ENCODE peak calls at places on chromosomes 3 and 15, in eight cellular contexts. E is kidney epithelial cell; D is nephron progenitor cell; Z is fibroblast of lung; K is A549; M is CD4-positive, alpha-beta T cell; B is foreskin fibroblast; Y is AG10803. T is an unnamed sample.

GRCh38 chr3:4994823-4995499 is 15.7 kb downstream of the BHLHE40 start:
- DNase-seq in Z (peak), E (peak), B (peak), D (peak), M (no peak), Y (peak), K (no peak), T (no peak)

GRCh38 chr3:156433910-156434309 is 121.0 kb downstream of the SSR3 start:
- DNase-seq in D (no peak), M (no peak), K (no peak), Z (peak), Y (peak), B (peak), E (no peak), T (no peak)

GRCh38 chr3:95460274-95460673 is 1354.1 kb upstream of the EPHA6 start:
- DNase-seq in Y (no peak), Z (no peak), D (no peak), M (no peak), K (no peak), E (no peak), B (no peak), T (no peak)

GRCh38 chr3:129006864-129007263 is 5.8 kb downstream of the EFCC1 start:
- DNase-seq in K (no peak), Y (no peak), D (no peak), Z (no peak), E (no peak), M (no peak), B (no peak), T (no peak)

GRCh38 chr3:196553551-196553950 is 14.8 kb downstream of the WDR53 start:
- DNase-seq in B (no peak), K (no peak), E (no peak), Y (no peak), Z (no peak), D (no peak), M (no peak), T (no peak)

GRCh38 chr3:66276705-66277274 is 56.0 kb downstream of the SLC25A26 start:
- DNase-seq in B (peak), E (peak), Y (peak), Z (peak), D (peak), M (peak), K (peak), T (no peak)

GRCh38 chr3:100875239-100875638 is 118.0 kb downstream of the ABI3BP start:
- DNase-seq in E (no peak), K (no peak), Z (peak), B (peak), Y (peak), M (no peak), D (no peak), T (peak)

GRCh38 chr3:195701042-195701910 is 19.5 kb upstream of the MUC20 start:
- DNase-seq in M (no peak), K (no peak), B (no peak), Y (no peak), Z (no peak), E (no peak), D (no peak), T (no peak)

GRCh38 chr3:160180581-160181216 is 44.5 kb upstream of the C3orf80 start:
- DNase-seq in M (no peak), E (no peak), K (no peak), D (peak), Z (peak), Y (peak), B (peak), T (no peak)

GRCh38 chr3:2250783-2251182 is 152.1 kb downstream of the CNTN4 start:
- DNase-seq in Y (no peak), D (no peak), K (no peak), Z (no peak), E (no peak), M (no peak), B (no peak), T (no peak)

GRCh38 chr3:61956236-61956635 is 394.9 kb downstream of the PTPRG start:
- DNase-seq in B (peak), Z (peak), E (no peak), M (no peak), Y (peak), D (no peak), K (no peak), T (no peak)

GRCh38 chr15:56243117-56243773 is 434 bp downstream of the RFX7 start:
- DNase-seq in E (no peak), M (peak), Y (peak), Z (peak), K (peak), D (peak), B (peak), T (peak)

GRCh38 chr15:55289573-55290360 is at the start of gene RAB27A:
- DNase-seq in Y (peak), M (peak), Z (peak), K (peak), B (peak), D (peak), E (no peak), T (peak)

GRCh38 chr3:13420051-13420816 is at the start of gene NUP210:
- DNase-seq in M (no peak), E (no peak), D (peak), Z (no peak), K (peak), B (no peak), Y (no peak), T (no peak)

GRCh38 chr3:102054543-102054942 is 205.2 kb downstream of the NFKBIZ start:
- DNase-seq in Y (no peak), M (no peak), B (no peak), K (no peak), D (no peak), E (no peak), Z (no peak), T (no peak)

GRCh38 chr15:66483131-66483566 is 14.4 kb downstream of the SNAPC5 start:
- DNase-seq in D (no peak), Z (peak), M (no peak), Y (peak), K (no peak), B (peak), E (peak), T (no peak)

GRCh38 chr15:85689729-85690128 is 105.0 kb downstream of the KLHL25 start:
- DNase-seq in E (no peak), Z (peak), D (peak), Y (peak), B (peak), K (no peak), M (peak), T (no peak)

GRCh38 chr3:153161714-153162512 is at the start of gene RAP2B:
- DNase-seq in M (peak), Y (peak), B (peak), K (peak), Z (peak), E (peak), D (peak), T (peak)

GRCh38 chr15:79169531-79170123 is 79.0 kb upstream of the RASGRF1 start:
- DNase-seq in K (no peak), M (no peak), B (no peak), E (no peak), D (no peak), Y (no peak), Z (no peak), T (no peak)

GRCh38 chr15:75616766-75617165 is 8.8 kb downstream of the SNUPN start:
- DNase-seq in D (no peak), M (no peak), Z (no peak), K (no peak), B (no peak), Y (no peak), E (no peak), T (no peak)

GRCh38 chr3:119580148-119580760 is 962 bp downstream of the ADPRH start:
- DNase-seq in Z (no peak), Y (peak), M (no peak), D (peak), E (no peak), B (peak), K (peak), T (no peak)

GRCh38 chr15:40932625-40933519 is 3.7 kb downstream of the DLL4 start:
- DNase-seq in E (no peak), Z (no peak), K (no peak), Y (no peak), M (no peak), B (no peak), D (no peak), T (no peak)

GRCh38 chr3:47342156-47342555 is 38.7 kb upstream of the PTPN23 start:
- DNase-seq in B (no peak), M (no peak), Y (peak), K (no peak), D (no peak), Z (no peak), E (no peak), T (no peak)
- TF ChIP-seq CTCF in B (no peak), M (no peak), Y (no peak), K (no peak), D (no peak), Z (no peak), E (no peak), T (no peak)

DNA sequence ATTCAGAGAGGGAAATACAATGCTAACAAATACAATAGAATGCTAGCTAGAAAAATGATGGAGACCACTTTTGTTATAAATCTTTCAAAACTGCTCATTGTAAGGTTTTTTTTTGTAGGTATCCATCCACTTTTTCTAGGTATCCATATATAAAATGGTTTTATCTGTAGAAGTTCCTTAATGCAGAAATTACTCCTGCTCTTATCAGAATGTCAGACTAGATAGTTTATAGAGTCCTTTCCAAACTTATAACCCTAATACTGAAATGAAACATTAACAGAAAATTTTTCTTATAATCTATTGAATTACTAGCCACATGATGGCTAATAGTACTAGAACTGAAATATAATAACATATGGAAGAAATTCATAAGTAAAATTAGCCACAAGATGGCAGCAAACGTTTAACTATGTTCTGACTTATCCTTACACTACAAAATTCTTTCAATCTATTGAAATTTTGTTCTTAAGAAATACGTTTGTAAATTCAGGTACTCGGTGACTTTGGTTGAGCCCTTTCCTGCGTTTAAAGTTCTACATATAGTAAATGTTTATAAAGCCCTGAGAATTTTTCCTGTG is 58.5 kb downstream of the ECT2 start:
- DNase-seq in B (peak), Y (peak), K (no peak), Z (peak), D (no peak), E (no peak), M (no peak), T (no peak)
- TF ChIP-seq CTCF in B (peak), Y (peak), K (peak), Z (peak), D (peak), E (no peak), M (peak), T (peak)

DNA sequence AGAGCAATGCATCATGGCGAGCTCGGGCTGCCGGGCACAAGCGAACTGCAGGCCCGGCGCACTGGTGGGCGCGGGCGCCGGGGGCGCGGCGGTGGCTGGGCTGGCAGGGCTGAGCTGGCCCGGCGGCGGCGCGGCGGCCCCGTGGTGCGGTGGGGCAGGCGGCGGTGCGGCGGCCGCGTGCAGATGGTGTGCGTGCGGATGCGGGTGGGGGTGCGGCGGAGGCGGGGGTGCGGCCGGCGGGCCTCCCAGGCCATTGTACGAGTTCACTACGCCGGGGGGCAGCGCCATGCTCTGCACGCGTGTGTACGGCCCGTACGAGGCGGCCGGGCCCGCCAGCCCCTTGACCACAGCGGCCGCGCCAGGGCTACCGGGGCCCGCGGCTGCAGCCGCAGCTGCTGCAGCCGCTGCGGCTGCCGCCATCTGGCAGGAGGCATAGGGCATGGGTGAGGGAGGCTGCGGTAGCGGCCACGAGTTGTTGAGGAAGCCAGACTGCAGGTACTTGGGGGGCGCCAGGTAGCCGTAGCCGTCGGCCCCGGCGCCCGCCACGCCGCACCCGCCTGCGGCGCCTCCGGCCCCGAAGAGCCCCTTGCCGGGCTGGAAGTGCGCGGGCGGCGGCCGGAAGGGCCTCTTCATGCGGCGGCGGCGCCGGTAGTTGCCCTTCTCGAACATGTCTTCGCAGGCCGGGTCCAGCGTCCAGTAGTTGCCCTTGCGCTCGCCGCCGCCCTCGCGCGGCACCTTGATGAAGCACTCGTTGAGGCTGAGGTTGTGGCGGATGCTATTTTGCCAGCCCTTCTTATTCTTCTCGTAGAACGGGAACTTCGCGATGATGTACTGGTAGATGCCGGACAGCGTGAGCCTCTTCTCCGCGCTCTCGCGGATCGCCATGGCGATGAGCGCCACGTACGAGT is 1.0 kb downstream of the FOXL2 start:
- DNase-seq in Z (no peak), K (peak), D (peak), M (no peak), E (no peak), B (peak), Y (peak), T (no peak)
- TF ChIP-seq CTCF in Z (peak), K (peak), D (peak), M (no peak), E (peak), B (peak), Y (peak), T (no peak)

DNA sequence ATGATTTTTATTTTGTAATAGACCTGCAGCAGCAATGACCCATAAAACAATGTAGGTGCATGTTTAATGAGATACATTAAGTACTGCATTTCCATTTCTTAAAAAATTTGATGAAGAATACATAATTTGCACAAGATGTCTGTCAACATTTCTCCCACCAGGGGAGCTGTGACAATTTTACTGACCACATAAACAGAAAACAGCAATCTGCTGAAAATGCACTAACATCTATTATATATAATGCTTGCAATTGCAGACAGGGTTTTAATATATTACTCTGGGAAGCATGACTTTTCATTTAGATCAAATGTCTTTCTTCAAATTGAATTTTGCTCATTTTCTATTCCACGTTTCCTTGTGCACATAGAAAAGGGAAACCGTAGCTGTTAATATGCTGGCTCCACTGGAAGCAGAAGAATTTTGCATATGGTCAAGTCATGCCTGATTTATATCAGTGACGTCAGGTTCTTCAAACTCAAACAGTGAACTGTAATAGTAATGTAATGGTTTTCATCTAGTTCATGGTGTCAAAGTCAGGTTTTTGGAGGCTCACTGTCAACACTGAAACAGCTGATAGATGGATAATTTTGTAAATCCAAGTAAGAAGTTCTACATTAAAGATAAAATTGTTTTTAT is 79.8 kb upstream of the IGF1R start:
- DNase-seq in M (no peak), B (peak), Y (no peak), K (no peak), D (no peak), E (no peak), Z (peak), T (no peak)
- TF ChIP-seq CTCF in M (no peak), B (peak), Y (peak), K (peak), D (peak), E (peak), Z (peak), T (peak)

DNA sequence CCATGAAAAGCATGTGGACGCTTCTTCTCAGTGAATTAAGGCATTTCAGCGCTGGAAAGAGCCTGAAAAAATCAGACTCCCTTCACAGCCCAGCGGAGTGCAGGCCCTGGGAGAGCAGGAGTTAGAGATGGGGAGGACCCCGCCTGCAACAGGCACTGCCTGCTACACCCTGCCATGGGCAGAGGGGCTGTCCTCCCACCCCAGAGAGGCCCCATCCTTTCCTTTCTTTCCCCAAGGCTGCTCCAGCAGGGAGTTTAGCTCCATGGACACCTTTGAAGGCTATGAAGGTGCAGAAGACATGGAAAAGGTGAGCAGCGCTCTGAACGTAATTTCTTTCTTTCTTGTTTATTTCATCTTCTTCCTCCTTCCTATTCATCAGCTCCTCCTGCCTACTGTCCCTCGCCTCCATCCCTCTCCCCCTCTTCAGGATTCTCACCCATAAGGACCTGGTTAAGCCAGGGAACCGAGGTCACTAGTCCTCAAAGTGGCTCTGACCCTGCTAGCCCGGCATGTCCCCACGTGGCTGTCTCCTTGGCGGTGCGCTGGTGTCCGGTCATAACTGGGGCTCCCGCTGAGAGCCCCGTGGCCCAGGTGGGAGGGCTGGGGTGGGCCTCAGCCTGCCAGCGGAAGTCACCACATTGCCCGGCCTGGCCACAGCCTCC is 16.1 kb upstream of the ADIPOQ start:
- DNase-seq in M (no peak), K (no peak), Y (no peak), D (peak), Z (no peak), B (peak), E (no peak), T (no peak)
- TF ChIP-seq CTCF in M (no peak), K (no peak), Y (no peak), D (no peak), Z (no peak), B (no peak), E (no peak), T (no peak)

GRCh38 chr3:169245631-169246030 is 417.9 kb downstream of the MECOM start:
- DNase-seq in K (no peak), M (no peak), E (no peak), Z (no peak), D (no peak), B (no peak), Y (no peak), T (no peak)
- TF ChIP-seq CTCF in K (no peak), M (no peak), E (no peak), Z (no peak), D (no peak), B (no peak), Y (no peak), T (no peak)

GRCh38 chr3:177451277-177451880 is 254.1 kb upstream of the TBL1XR1 start:
- DNase-seq in D (no peak), K (no peak), M (no peak), E (no peak), Y (no peak), Z (no peak), B (no peak), T (no peak)

GRCh38 chr3:177451940-177452484 is 254.7 kb upstream of the TBL1XR1 start:
- DNase-seq in Y (peak), K (no peak), B (peak), D (no peak), Z (peak), M (no peak), E (no peak), T (no peak)

GRCh38 chr3:177446160-177446559 is 248.9 kb upstream of the TBL1XR1 start:
- DNase-seq in Y (no peak), Z (peak), K (no peak), B (no peak), D (no peak), E (no peak), M (no peak), T (no peak)

GRCh38 chr3:177447938-177448337 is 250.7 kb upstream of the TBL1XR1 start:
- DNase-seq in Z (no peak), D (no peak), K (no peak), E (no peak), M (no peak), B (no peak), Y (no peak), T (no peak)

GRCh38 chr3:177448987-177449975 is 252.0 kb upstream of the TBL1XR1 start:
- DNase-seq in B (no peak), Y (no peak), Z (peak), D (no peak), M (no peak), E (peak), K (no peak), T (no peak)
- TF ChIP-seq CTCF in B (no peak), Y (no peak), Z (no peak), D (no peak), M (no peak), E (no peak), K (no peak), T (no peak)

GRCh38 chr15:100925480-100925879 is 6.3 kb downstream of the LRRK1 start:
- DNase-seq in Y (no peak), D (no peak), B (no peak), E (no peak), Z (no peak), M (no peak), K (no peak), T (no peak)
- TF ChIP-seq CTCF in Y (no peak), D (no peak), B (no peak), E (no peak), Z (no peak), M (no peak), K (no peak), T (no peak)